ENCODE peak calls at places on chromosomes 5 and 9, in eight cellular contexts. V, I, X, N, F, D, J and H are unnamed samples. For H3K36me3 and H3K4me1, the result is how much of the 10 kb centered on the place peaks cover.

GRCh38 chr9:81656004-81656403 is 33.3 kb downstream of the TLE1 start:
- DNase-seq in V (peak), I (peak), X (peak), N (no peak), F (no peak), D (peak), J (no peak), H (no peak)

GRCh38 chr5:156359452-156359851 is 32.5 kb downstream of the SGCD start:
- DNase-seq in V (no peak), I (no peak), X (no peak), N (no peak), F (no peak), D (no peak), J (no peak), H (peak)

GRCh38 chr9:135526730-135527571 is 5.7 kb downstream of the LCN1 start:
- DNase-seq in V (peak), I (no peak), X (no peak), N (no peak), F (no peak), D (no peak), J (no peak), H (no peak)

GRCh38 chr5:172871982-172872381 is 37.9 kb downstream of the ERGIC1 start:
- DNase-seq in V (no peak), I (no peak), X (no peak), N (no peak), F (no peak), D (no peak), J (no peak), H (no peak)

GRCh38 chr5:158054388-158055092 is 195.6 kb upstream of the CLINT1 start:
- DNase-seq in V (no peak), I (peak), X (no peak), N (no peak), F (no peak), D (no peak), J (no peak), H (no peak)

GRCh38 chr9:72843525-72844439 is 109.1 kb downstream of the ALDH1A1 start:
- DNase-seq in V (peak), I (no peak), X (no peak), N (no peak), F (no peak), D (peak), J (no peak), H (no peak)

GRCh38 chr5:151663617-151664322 is 22.9 kb downstream of the SPARC start:
- DNase-seq in V (no peak), I (no peak), X (peak), N (no peak), F (peak), D (peak), J (no peak), H (no peak)

GRCh38 chr5:168600409-168600808 is 21.2 kb upstream of the PANK3 start:
- DNase-seq in V (peak), I (no peak), X (no peak), N (no peak), F (no peak), D (no peak), J (no peak), H (peak)

GRCh38 chr9:21611896-21612295 is 129.8 kb upstream of the IFNE start:
- DNase-seq in V (no peak), I (no peak), X (no peak), N (peak), F (no peak), D (no peak), J (no peak), H (no peak)

GRCh38 chr5:558871-559503 is 34.7 kb upstream of the SLC9A3 start:
- DNase-seq in V (no peak), I (no peak), X (no peak), N (no peak), F (no peak), D (no peak), J (no peak), H (no peak)

GRCh38 chr5:134132372-134133212 is 18.1 kb downstream of the TCF7 start:
- DNase-seq in V (no peak), I (peak), X (no peak), N (peak), F (peak), D (no peak), J (peak), H (no peak)

GRCh38 chr5:31657315-31657714 is 18.4 kb downstream of the PDZD2 start:
- DNase-seq in V (no peak), I (no peak), X (no peak), N (no peak), F (peak), D (no peak), J (no peak), H (no peak)

GRCh38 chr5:65774346-65774745 is 52.3 kb downstream of the NLN start:
- DNase-seq in V (no peak), I (no peak), X (no peak), N (no peak), F (no peak), D (no peak), J (no peak), H (no peak)

GRCh38 chr9:115494393-115494792 is 376.4 kb upstream of the TNC start:
- DNase-seq in V (no peak), I (no peak), X (no peak), N (no peak), F (no peak), D (no peak), J (no peak), H (no peak)
- H3K36me3 ChIP-seq in V (under half), I (under half), X (under half), N (under half), F (under half), D (under half), J (under half), H (under half)

DNA sequence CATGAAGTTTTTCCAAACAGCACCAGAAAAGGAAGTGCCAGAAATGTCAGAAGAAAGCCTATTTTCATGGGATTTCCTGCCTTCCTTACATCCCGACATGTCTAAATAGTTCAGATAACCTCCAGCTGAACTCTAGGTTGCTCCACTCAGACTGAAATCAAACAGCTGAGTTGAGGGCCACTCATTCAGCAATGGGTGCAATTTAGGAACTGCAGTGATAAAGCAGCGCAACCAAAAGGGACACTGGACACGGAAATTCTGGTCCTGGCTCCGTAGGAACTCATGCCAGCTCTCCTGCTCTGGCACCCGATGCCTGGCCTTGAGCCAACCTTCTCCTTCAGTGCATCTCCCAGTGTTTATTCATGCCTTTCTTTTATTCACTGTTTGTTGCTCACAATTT is 127.1 kb downstream of the PDE4D start:
- DNase-seq in V (no peak), I (peak), X (no peak), N (no peak), F (no peak), D (no peak), J (no peak), H (peak)
- H3K4me1 ChIP-seq in V (under half), I (under half), X (under half), N (under half), F (under half), D (under half), J (under half), H (under half)

GRCh38 chr5:142056831-142057696 is 44.2 kb upstream of the GNPDA1 start:
- DNase-seq in V (no peak), I (peak), X (no peak), N (no peak), F (no peak), D (no peak), J (no peak), H (no peak)

GRCh38 chr5:142059304-142059940 is 46.6 kb upstream of the GNPDA1 start:
- DNase-seq in V (peak), I (peak), X (no peak), N (no peak), F (peak), D (no peak), J (no peak), H (peak)

GRCh38 chr5:142057697-142058056 is 44.9 kb upstream of the GNPDA1 start:
- DNase-seq in V (no peak), I (no peak), X (no peak), N (no peak), F (no peak), D (no peak), J (no peak), H (no peak)

GRCh38 chr5:142048272-142048671 is 35.4 kb upstream of the GNPDA1 start:
- DNase-seq in V (no peak), I (no peak), X (no peak), N (no peak), F (no peak), D (peak), J (no peak), H (no peak)

DNA sequence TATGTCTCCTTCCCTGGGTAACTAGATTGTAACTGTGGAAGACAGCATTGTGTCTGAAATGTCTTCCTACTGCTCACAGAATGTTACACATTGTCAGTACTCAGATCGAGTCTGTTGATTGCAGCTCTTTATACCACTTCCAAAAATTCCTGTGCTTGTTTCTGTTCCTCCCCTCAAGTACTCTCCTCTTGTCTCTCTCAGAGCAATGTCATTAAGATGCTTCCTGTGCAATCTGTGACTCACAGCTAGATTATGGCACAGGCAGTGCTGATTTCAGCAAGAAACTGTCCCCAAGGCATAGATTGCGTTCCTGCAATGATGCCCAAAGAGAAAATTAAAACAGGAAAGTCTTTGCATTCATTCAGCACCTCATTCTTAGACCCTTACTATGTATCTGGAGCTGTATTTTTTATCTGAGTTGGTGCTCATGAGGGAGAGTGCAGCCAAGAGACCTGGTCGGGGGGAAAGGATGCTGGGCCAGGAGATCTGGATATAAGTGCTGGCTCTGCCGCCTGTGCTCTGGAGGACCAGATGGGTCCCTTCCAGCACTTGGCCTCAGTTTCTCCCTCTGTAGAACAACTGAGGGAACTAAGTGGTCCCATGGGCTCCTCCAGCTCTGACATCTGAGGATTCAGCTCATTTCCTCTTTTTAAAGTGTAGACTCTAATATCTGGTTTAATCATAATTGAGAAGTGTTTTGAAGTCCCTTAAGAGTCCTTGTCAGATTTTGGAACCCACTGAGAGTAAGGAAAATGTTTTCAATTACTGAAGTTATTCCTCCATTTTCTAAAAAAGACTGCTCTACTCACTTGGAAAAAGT is 40.8 kb upstream of the GNPDA1 start:
- DNase-seq in V (no peak), I (no peak), X (peak), N (no peak), F (peak), D (peak), J (no peak), H (no peak)
- H3K4me3 ChIP-seq in V (no peak), I (no peak), X (no peak), N (no peak), F (no peak), D (no peak), J (no peak), H (no peak)

GRCh38 chr5:76672242-76672641 is 43.7 kb upstream of the F2R start:
- DNase-seq in V (no peak), I (no peak), X (no peak), N (no peak), F (no peak), D (no peak), J (no peak), H (no peak)

GRCh38 chr5:76674330-76675066 is 41.4 kb upstream of the F2R start:
- DNase-seq in V (no peak), I (no peak), X (no peak), N (no peak), F (no peak), D (no peak), J (no peak), H (no peak)

GRCh38 chr5:76673125-76673524 is 42.8 kb upstream of the F2R start:
- DNase-seq in V (peak), I (no peak), X (no peak), N (no peak), F (no peak), D (no peak), J (no peak), H (no peak)

GRCh38 chr5:76678056-76678455 is 37.9 kb upstream of the F2R start:
- DNase-seq in V (no peak), I (no peak), X (no peak), N (no peak), F (no peak), D (no peak), J (no peak), H (no peak)

GRCh38 chr5:76675364-76675763 is 40.6 kb upstream of the F2R start:
- DNase-seq in V (no peak), I (no peak), X (no peak), N (no peak), F (no peak), D (no peak), J (no peak), H (no peak)
- H3K36me3 ChIP-seq in V (under half), I (under half), X (under half), N (under half), F (under half), D (under half), J (under half), H (under half)

DNA sequence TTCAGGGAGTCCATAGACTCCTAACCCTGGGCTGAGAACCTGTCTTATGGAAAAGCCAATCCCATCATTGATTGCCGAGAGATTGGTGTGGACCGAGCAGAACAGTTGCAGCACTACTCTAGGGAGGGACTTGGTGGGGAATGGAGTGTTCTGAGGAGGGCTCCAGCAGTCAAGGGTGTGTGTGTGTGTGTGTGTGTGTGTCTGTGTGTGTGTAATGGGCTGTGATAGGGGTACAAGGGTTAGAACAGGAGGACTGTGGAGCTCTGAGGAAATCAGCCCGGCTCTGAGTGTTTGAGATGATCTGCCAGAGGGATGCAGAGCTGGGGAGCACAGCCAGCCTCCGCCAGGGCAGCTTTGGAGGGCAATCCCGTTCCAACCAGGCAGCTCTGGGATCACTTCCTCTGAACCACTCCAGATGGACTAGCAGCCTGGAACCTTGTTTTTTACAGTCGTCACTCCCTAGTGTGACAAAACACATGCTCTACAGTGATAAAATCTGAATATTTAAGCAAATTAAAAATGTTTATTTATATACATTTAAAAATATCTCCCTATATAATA is 3.0 kb upstream of the SLC6A7 start:
- DNase-seq in V (no peak), I (no peak), X (no peak), N (no peak), F (no peak), D (no peak), J (no peak), H (no peak)
- H3K4me1 ChIP-seq in V (under half), I (under half), X (under half), N (under half), F (under half), D (under half), J (under half), H (under half)

DNA sequence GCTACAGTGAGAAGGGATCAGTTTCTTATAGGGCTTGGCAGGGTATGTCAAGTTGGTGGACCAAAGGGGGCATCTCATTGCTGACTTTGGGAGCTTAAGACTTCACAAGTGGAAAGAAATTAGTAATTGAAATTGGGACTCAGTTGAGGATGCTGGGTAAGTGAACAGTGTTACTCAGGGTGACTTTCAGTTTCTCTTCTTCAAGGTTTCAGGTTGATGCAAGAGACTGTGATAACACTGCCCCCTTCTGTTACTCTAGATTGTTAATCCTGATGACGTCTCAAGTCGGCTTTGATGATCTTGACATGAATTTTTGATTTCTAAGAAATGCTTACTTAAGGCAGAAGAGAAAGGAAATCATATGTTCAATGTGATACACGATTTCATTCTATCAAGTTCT is 21.3 kb downstream of the KCTD16 start:
- DNase-seq in V (peak), I (no peak), X (no peak), N (peak), F (no peak), D (peak), J (no peak), H (no peak)
- H3K4me3 ChIP-seq in V (peak), I (no peak), X (peak), N (peak), F (no peak), D (peak), J (peak), H (no peak)

DNA sequence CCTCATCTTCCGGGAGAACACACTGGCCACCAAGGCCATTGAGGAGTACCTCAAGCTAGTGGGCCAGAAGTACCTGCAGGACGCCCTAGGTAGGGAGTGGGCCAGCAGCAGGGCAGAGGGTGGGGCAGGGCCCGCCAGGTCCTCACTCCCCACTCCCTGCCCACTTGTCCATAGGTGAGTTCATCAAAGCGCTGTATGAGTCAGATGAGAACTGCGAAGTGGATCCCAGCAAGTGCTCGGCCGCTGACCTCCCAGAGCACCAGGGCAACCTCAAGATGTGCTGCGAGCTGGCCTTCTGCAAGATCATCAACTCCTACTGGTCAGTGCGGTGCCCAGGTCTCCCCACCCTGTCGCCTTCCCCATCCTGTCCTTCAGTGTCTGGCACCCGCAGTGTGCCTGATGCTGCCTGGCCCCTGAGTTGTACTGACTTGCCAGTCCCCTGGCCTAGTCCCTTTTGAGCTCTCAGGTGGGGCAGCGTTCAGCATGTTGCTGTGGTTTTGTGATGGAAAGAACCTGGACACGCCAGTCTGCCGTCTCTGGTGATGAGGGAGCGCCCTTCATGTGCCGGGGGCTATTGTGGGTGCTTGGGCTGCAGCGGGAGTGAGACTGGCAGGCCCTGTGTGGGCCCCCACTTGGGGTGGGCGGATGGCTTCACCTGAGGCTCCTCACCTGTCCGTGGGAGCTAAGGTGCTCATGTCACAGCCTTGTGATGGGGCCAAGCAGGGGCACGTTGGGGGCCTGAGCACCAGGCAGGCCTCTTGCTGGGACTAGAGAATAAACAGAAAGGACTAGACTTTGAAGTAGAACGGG is 112.3 kb downstream of the DAB2IP start:
- DNase-seq in V (no peak), I (no peak), X (no peak), N (no peak), F (no peak), D (no peak), J (no peak), H (no peak)
- H3K36me3 ChIP-seq in V (half or more), I (under half), X (under half), N (under half), F (half or more), D (under half), J (under half), H (under half)